ENCODE peak calls at places on chromosomes 16 and 17, in four cellular contexts. One of them, this sample, is unnamed.

GRCh38 chr16:51624083-51624775 is 473.2 kb upstream of the SALL1 start:
- DNase-seq in HEK293T: no peak
- DNase-seq in K562: no peak
- DNase-seq in GM12878: no peak
- DNase-seq in this sample: no peak

GRCh38 chr17:57213180-57213825 is 43.0 kb upstream of the MSI2 start:
- DNase-seq in HEK293T: no peak
- DNase-seq in GM12878: no peak
- DNase-seq in K562: peak
- DNase-seq in this sample: no peak

GRCh38 chr17:149231-149630 is 11.9 kb downstream of the SCGB1C2 start:
- DNase-seq in GM12878: no peak
- DNase-seq in K562: no peak
- DNase-seq in HEK293T: no peak
- DNase-seq in this sample: no peak

GRCh38 chr17:63317166-63317845 is 128.8 kb downstream of the CYB561 start:
- DNase-seq in HEK293T: no peak
- DNase-seq in GM12878: no peak
- DNase-seq in K562: no peak
- DNase-seq in this sample: no peak

GRCh38 chr16:11495066-11495407 is 91.7 kb downstream of the LITAF start:
- DNase-seq in K562: no peak
- DNase-seq in GM12878: no peak
- DNase-seq in HEK293T: no peak
- DNase-seq in this sample: no peak

GRCh38 chr17:53217311-53217710 is 605.4 kb upstream of the KIF2B start:
- DNase-seq in K562: no peak
- DNase-seq in HEK293T: no peak
- DNase-seq in GM12878: no peak
- DNase-seq in this sample: no peak

GRCh38 chr17:32461853-32462617 is 17.7 kb downstream of the PSMD11 start:
- DNase-seq in K562: peak
- DNase-seq in GM12878: no peak
- DNase-seq in HEK293T: peak
- DNase-seq in this sample: peak

GRCh38 chr16:81446318-81447275 is 2.0 kb downstream of the CMIP start:
- DNase-seq in GM12878: no peak
- DNase-seq in K562: no peak
- DNase-seq in HEK293T: no peak
- DNase-seq in this sample: no peak

GRCh38 chr17:75685508-75685907 is 18.4 kb downstream of the SAP30BP start:
- DNase-seq in GM12878: no peak
- DNase-seq in HEK293T: no peak
- DNase-seq in K562: no peak
- DNase-seq in this sample: no peak

DNA sequence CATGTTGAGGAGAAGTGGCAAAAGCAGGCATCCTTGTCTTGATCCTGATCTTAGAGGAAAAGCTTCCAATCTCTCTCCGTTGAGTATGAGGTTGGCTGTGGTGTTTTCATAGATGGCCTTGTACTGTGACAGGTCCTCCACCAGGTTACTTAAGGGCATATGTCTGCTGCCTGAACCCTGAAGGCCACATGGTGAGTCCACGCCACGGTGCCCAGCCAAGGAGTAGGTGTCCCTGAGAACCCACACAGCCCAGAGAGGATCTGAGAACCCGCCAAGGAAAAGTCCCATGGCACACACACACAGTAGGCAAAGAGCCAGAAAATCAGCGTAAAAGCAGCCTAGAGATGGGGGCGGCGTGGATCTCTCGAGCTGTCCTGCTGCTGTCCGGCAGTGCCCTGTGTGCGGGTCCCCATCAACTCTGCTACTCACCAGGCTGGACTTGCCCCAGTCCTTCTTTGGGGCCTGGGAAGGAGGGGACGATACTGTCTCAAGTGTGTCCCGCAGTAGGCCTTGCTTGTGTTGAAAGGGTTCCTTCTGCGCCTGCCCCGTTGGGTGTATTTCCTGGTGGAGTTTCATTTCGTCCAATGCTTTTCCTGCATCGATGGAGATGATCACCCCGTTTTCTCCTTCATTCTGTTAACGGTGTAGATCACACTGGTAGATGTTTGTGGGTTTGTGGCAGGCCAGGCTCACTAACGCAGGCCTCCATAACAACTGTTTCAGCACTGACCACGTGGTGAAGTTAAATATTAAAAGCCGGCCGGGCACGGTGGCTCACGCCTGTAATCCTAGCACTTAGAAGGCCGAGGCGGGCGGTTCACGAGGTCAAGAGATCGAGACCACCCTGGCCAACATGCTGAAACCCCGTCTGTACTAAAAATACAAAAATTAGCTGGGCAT is 90.8 kb upstream of the DNAH17 start:
- DNase-seq in GM12878: no peak
- DNase-seq in HEK293T: no peak
- DNase-seq in K562: no peak
- DNase-seq in this sample: no peak
- TF ChIP-seq FOXK2 in GM12878: no peak
- TF ChIP-seq FOXK2 in HEK293T: no peak
- TF ChIP-seq FOXK2 in K562: no peak
- TF ChIP-seq FOXK2 in this sample: no peak

GRCh38 chr16:3087836-3088235 is 11.3 kb downstream of the ZSCAN10 start:
- DNase-seq in K562: peak
- DNase-seq in HEK293T: no peak
- DNase-seq in GM12878: no peak
- DNase-seq in this sample: no peak

GRCh38 chr16:3091551-3091950 is 7.5 kb downstream of the ZSCAN10 start:
- DNase-seq in HEK293T: no peak
- DNase-seq in K562: no peak
- DNase-seq in GM12878: no peak
- DNase-seq in this sample: no peak

GRCh38 chr16:3088925-3089716 is 10.0 kb downstream of the ZSCAN10 start:
- DNase-seq in K562: no peak
- DNase-seq in GM12878: no peak
- DNase-seq in HEK293T: no peak
- DNase-seq in this sample: no peak

GRCh38 chr16:3088450-3088849 is 10.6 kb downstream of the ZSCAN10 start:
- DNase-seq in HEK293T: no peak
- DNase-seq in GM12878: no peak
- DNase-seq in K562: no peak
- DNase-seq in this sample: no peak

DNA sequence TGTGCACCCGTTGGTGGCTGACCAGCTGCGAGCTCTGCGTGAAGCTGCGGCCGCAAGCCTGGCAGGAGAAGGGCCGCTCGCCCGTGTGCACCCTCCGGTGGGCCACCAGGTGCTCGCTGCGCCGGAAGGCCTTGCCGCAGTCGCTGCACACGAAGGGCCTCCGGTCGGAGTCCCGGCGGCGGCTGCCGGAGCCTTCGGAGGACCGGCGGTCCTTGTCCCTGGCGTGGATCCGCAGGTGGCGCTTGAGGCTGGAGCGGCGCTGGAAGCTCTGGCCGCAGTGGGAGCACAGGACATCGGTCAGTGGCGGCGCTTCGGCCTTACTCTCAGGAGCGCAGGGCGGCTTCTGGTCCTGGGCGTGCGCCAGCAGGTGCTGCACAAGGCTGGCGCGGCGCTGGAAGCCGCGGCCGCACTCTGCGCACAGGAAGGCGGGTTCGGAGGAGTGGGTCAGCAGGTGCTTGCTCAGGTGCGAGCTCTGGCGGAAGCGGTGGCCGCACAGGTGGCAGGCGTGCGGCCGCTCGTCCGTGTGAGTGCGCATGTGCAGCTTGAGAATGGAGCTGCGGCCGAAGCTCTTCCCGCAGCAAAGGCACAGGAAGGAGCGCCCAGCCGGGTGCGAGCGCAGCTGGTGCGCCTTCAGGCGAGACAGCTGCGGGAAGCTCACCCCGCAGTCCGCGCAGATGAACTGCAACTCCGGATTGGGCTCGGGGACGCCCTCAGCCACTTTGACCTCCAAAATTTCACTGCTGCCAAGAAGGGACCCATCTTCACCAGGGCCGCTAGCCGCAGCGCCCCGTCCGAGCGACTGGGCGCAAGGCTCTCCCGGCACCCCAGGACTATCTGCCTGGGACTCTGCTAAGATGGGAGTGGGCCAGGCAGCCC is 9.1 kb downstream of the ZSCAN10 start:
- DNase-seq in HEK293T: no peak
- DNase-seq in K562: no peak
- DNase-seq in GM12878: no peak
- DNase-seq in this sample: no peak
- TF ChIP-seq FOXK2 in HEK293T: no peak
- TF ChIP-seq FOXK2 in K562: no peak
- TF ChIP-seq FOXK2 in GM12878: no peak
- TF ChIP-seq FOXK2 in this sample: no peak

DNA sequence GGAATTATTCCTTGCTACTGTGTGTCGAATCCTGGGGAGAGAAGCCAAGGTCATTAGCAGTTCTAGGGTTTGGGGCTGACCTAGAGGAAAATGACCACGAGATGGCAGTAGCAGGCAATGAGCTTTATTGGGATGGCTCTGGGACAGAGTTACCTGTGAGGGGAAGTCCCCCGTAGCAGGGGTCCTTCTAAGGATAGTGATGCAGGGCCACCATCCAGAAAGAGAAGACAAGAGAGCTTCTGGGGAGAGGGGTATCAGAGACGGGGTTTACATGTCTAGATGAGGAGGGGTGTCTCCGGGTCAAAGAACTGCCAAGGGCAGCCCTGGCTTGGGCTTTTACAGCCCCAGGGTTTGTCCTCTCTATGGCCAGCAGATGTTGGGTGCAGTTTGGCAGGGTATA is 6.4 kb upstream of the GGT6 start:
- DNase-seq in GM12878: no peak
- DNase-seq in K562: peak
- DNase-seq in HEK293T: peak
- DNase-seq in this sample: peak
- TF ChIP-seq FOXK2 in GM12878: no peak
- TF ChIP-seq FOXK2 in K562: no peak
- TF ChIP-seq FOXK2 in HEK293T: no peak
- TF ChIP-seq FOXK2 in this sample: no peak

GRCh38 chr16:3490911-3491629 is 4.2 kb downstream of the C16orf90 start:
- DNase-seq in HEK293T: no peak
- DNase-seq in GM12878: no peak
- DNase-seq in K562: peak
- DNase-seq in this sample: peak
- TF ChIP-seq FOXK2 in HEK293T: no peak
- TF ChIP-seq FOXK2 in GM12878: no peak
- TF ChIP-seq FOXK2 in K562: no peak
- TF ChIP-seq FOXK2 in this sample: no peak

GRCh38 chr17:64596439-64596838 is 65.7 kb downstream of the SMURF2 start:
- DNase-seq in K562: no peak
- DNase-seq in HEK293T: no peak
- DNase-seq in GM12878: no peak
- DNase-seq in this sample: no peak
- TF ChIP-seq FOXK2 in K562: no peak
- TF ChIP-seq FOXK2 in HEK293T: no peak
- TF ChIP-seq FOXK2 in GM12878: no peak
- TF ChIP-seq FOXK2 in this sample: no peak

GRCh38 chr16:64426131-64426666 is 695.7 kb downstream of the CDH11 start:
- DNase-seq in K562: no peak
- DNase-seq in HEK293T: no peak
- DNase-seq in GM12878: no peak
- DNase-seq in this sample: no peak

DNA sequence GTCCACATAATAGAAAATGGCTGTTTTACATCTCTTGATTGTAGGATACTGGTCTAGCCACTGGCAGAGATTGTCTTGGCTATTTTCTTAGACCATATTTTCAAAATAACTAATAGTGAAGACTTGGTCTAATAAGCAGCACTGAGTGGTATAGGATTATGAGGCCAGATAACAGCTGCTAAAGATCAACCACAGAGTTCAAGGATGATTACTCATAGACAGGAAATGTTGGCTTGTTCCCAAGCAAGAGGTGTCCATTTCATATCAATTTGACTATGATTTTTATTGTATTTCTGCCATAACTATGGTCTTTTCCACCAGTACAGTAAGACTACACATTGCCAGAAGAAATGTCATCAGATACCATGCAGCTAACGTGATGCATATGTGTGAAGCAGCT is 693.4 kb downstream of the CDH11 start:
- DNase-seq in HEK293T: no peak
- DNase-seq in GM12878: no peak
- DNase-seq in K562: no peak
- DNase-seq in this sample: no peak
- TF ChIP-seq FOXK2 in HEK293T: no peak
- TF ChIP-seq FOXK2 in GM12878: no peak
- TF ChIP-seq FOXK2 in K562: no peak
- TF ChIP-seq FOXK2 in this sample: no peak

GRCh38 chr16:6862058-6862457 is 470.6 kb upstream of the RBFOX1 start:
- DNase-seq in GM12878: no peak
- DNase-seq in HEK293T: no peak
- DNase-seq in K562: no peak
- DNase-seq in this sample: no peak

GRCh38 chr16:6864670-6865069 is 468.0 kb upstream of the RBFOX1 start:
- DNase-seq in HEK293T: no peak
- DNase-seq in K562: no peak
- DNase-seq in GM12878: no peak
- DNase-seq in this sample: no peak

GRCh38 chr16:6864244-6864643 is 468.4 kb upstream of the RBFOX1 start:
- DNase-seq in K562: no peak
- DNase-seq in GM12878: no peak
- DNase-seq in HEK293T: no peak
- DNase-seq in this sample: no peak

GRCh38 chr16:6863135-6863534 is 469.5 kb upstream of the RBFOX1 start:
- DNase-seq in HEK293T: no peak
- DNase-seq in K562: no peak
- DNase-seq in GM12878: no peak
- DNase-seq in this sample: no peak

DNA sequence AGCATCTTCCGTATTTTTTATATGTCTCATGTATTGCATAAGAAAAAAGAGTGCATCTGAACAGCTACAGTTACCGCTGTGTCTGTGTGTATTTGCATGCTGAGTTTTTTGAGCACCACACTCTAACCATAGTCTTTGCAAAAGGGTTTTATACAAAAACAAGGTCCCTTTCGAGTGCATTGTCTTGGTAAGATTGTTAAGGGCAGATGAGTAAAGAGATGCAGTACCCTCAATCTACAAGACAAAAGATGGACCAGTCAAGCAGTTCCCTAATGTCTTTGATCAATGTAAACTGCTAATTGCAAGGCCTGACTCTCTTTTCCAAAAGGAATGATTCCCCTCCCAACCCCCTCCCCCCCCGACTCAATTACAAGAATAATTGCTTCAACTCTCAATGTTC is 471.5 kb upstream of the RBFOX1 start:
- DNase-seq in K562: no peak
- DNase-seq in GM12878: no peak
- DNase-seq in HEK293T: no peak
- DNase-seq in this sample: no peak
- TF ChIP-seq FOXK2 in K562: no peak
- TF ChIP-seq FOXK2 in GM12878: no peak
- TF ChIP-seq FOXK2 in HEK293T: no peak
- TF ChIP-seq FOXK2 in this sample: no peak

GRCh38 chr16:77850637-77851330 is 62.4 kb downstream of the VAT1L start:
- DNase-seq in HEK293T: no peak
- DNase-seq in K562: no peak
- DNase-seq in GM12878: no peak
- DNase-seq in this sample: no peak
- TF ChIP-seq FOXK2 in HEK293T: no peak
- TF ChIP-seq FOXK2 in K562: no peak
- TF ChIP-seq FOXK2 in GM12878: no peak
- TF ChIP-seq FOXK2 in this sample: no peak

GRCh38 chr17:13541032-13541480 is 60.7 kb downstream of the HS3ST3A1 start:
- DNase-seq in GM12878: no peak
- DNase-seq in HEK293T: no peak
- DNase-seq in K562: no peak
- DNase-seq in this sample: no peak
- TF ChIP-seq FOXK2 in GM12878: no peak
- TF ChIP-seq FOXK2 in HEK293T: no peak
- TF ChIP-seq FOXK2 in K562: no peak
- TF ChIP-seq FOXK2 in this sample: no peak

This sample was measured in HepG2.